ENCODE peak calls at places on chromosomes 4 and X, in nine cellular contexts. One of them, this sample, is unnamed. For H3K4me1, the result is how much of the 10 kb centered on the place peaks cover.

GRCh38 chr4:126051709-126052424 is 737.1 kb downstream of the FAT4 start:
- DNase-seq in colonic mucosa: no peak
- DNase-seq in psoas muscle: no peak
- DNase-seq in PC-9: no peak
- DNase-seq in SK-N-SH: no peak
- DNase-seq in heart left ventricle: no peak
- DNase-seq in astrocyte: peak
- DNase-seq in HCT116: no peak
- DNase-seq in left lung: no peak
- DNase-seq in this sample: no peak

GRCh38 chr4:109998867-109999303 is 86.2 kb downstream of the EGF start:
- DNase-seq in psoas muscle: no peak
- DNase-seq in HCT116: peak
- DNase-seq in SK-N-SH: peak
- DNase-seq in astrocyte: peak
- DNase-seq in heart left ventricle: no peak
- DNase-seq in PC-9: peak
- DNase-seq in left lung: no peak
- DNase-seq in colonic mucosa: peak
- DNase-seq in this sample: peak

GRCh38 chr4:109730294-109731051 is 603 bp upstream of the PLA2G12A start:
- DNase-seq in astrocyte: peak
- DNase-seq in PC-9: peak
- DNase-seq in psoas muscle: peak
- DNase-seq in HCT116: no peak
- DNase-seq in SK-N-SH: peak
- DNase-seq in heart left ventricle: peak
- DNase-seq in left lung: peak
- DNase-seq in colonic mucosa: peak
- DNase-seq in this sample: peak

GRCh38 chr4:70722199-70722791 is 531 bp downstream of the RUFY3 start:
- DNase-seq in PC-9: no peak
- DNase-seq in SK-N-SH: peak
- DNase-seq in left lung: no peak
- DNase-seq in heart left ventricle: no peak
- DNase-seq in colonic mucosa: no peak
- DNase-seq in astrocyte: peak
- DNase-seq in psoas muscle: peak
- DNase-seq in HCT116: no peak
- DNase-seq in this sample: no peak

GRCh38 chr4:24266951-24267577 is 317.3 kb downstream of the DHX15 start:
- DNase-seq in heart left ventricle: no peak
- DNase-seq in left lung: no peak
- DNase-seq in psoas muscle: no peak
- DNase-seq in PC-9: no peak
- DNase-seq in colonic mucosa: no peak
- DNase-seq in HCT116: no peak
- DNase-seq in astrocyte: peak
- DNase-seq in SK-N-SH: no peak
- DNase-seq in this sample: no peak

GRCh38 chrX:154013614-154014360 is 5.9 kb downstream of the IRAK1 start:
- DNase-seq in heart left ventricle: peak
- DNase-seq in psoas muscle: no peak
- DNase-seq in PC-9: no peak
- DNase-seq in colonic mucosa: no peak
- DNase-seq in HCT116: no peak
- DNase-seq in astrocyte: no peak
- DNase-seq in left lung: peak
- DNase-seq in SK-N-SH: peak
- DNase-seq in this sample: no peak

GRCh38 chr4:38870098-38870850 is 2.7 kb downstream of the FAM114A1 start:
- DNase-seq in SK-N-SH: no peak
- DNase-seq in astrocyte: no peak
- DNase-seq in HCT116: no peak
- DNase-seq in left lung: no peak
- DNase-seq in psoas muscle: no peak
- DNase-seq in colonic mucosa: no peak
- DNase-seq in heart left ventricle: no peak
- DNase-seq in PC-9: no peak
- DNase-seq in this sample: no peak

GRCh38 chrX:43953218-43953617 is 20.0 kb downstream of the NDP start:
- DNase-seq in left lung: no peak
- DNase-seq in colonic mucosa: no peak
- DNase-seq in SK-N-SH: no peak
- DNase-seq in astrocyte: peak
- DNase-seq in HCT116: no peak
- DNase-seq in psoas muscle: no peak
- DNase-seq in PC-9: no peak
- DNase-seq in heart left ventricle: no peak
- DNase-seq in this sample: no peak

GRCh38 chr4:167854881-167855280 is 237.5 kb upstream of the ANXA10 start:
- DNase-seq in PC-9: no peak
- DNase-seq in HCT116: no peak
- DNase-seq in colonic mucosa: no peak
- DNase-seq in heart left ventricle: no peak
- DNase-seq in left lung: no peak
- DNase-seq in psoas muscle: no peak
- DNase-seq in SK-N-SH: no peak
- DNase-seq in astrocyte: no peak
- DNase-seq in this sample: no peak

GRCh38 chr4:94728056-94728766 is 29.5 kb upstream of the BMPR1B start:
- DNase-seq in PC-9: no peak
- DNase-seq in HCT116: no peak
- DNase-seq in SK-N-SH: no peak
- DNase-seq in psoas muscle: no peak
- DNase-seq in colonic mucosa: no peak
- DNase-seq in astrocyte: no peak
- DNase-seq in left lung: no peak
- DNase-seq in heart left ventricle: no peak
- DNase-seq in this sample: no peak

GRCh38 chrX:31931225-31931624 is 859.4 kb upstream of the FTHL17 start:
- DNase-seq in HCT116: no peak
- DNase-seq in heart left ventricle: no peak
- DNase-seq in SK-N-SH: no peak
- DNase-seq in colonic mucosa: no peak
- DNase-seq in astrocyte: peak
- DNase-seq in PC-9: peak
- DNase-seq in psoas muscle: no peak
- DNase-seq in left lung: no peak
- DNase-seq in this sample: no peak

GRCh38 chr4:13543648-13544555 is at the start of gene NKX3-2:
- DNase-seq in heart left ventricle: no peak
- DNase-seq in HCT116: no peak
- DNase-seq in PC-9: no peak
- DNase-seq in astrocyte: no peak
- DNase-seq in left lung: peak
- DNase-seq in psoas muscle: no peak
- DNase-seq in SK-N-SH: peak
- DNase-seq in colonic mucosa: no peak
- DNase-seq in this sample: peak

GRCh38 chr4:154622598-154622997 is 10.1 kb upstream of the FGG start:
- DNase-seq in colonic mucosa: peak
- DNase-seq in psoas muscle: no peak
- DNase-seq in HCT116: peak
- DNase-seq in left lung: no peak
- DNase-seq in PC-9: peak
- DNase-seq in heart left ventricle: no peak
- DNase-seq in astrocyte: peak
- DNase-seq in SK-N-SH: peak
- DNase-seq in this sample: peak

GRCh38 chrX:87236836-87237235 is 280.8 kb upstream of the KLHL4 start:
- DNase-seq in psoas muscle: no peak
- DNase-seq in colonic mucosa: no peak
- DNase-seq in left lung: no peak
- DNase-seq in SK-N-SH: no peak
- DNase-seq in heart left ventricle: no peak
- DNase-seq in astrocyte: no peak
- DNase-seq in PC-9: no peak
- DNase-seq in HCT116: no peak
- DNase-seq in this sample: no peak

GRCh38 chrX:34629572-34629971 is 27.5 kb downstream of the TMEM47 start:
- DNase-seq in left lung: no peak
- DNase-seq in heart left ventricle: no peak
- DNase-seq in astrocyte: peak
- DNase-seq in colonic mucosa: no peak
- DNase-seq in HCT116: no peak
- DNase-seq in psoas muscle: no peak
- DNase-seq in PC-9: no peak
- DNase-seq in SK-N-SH: no peak
- DNase-seq in this sample: no peak

DNA sequence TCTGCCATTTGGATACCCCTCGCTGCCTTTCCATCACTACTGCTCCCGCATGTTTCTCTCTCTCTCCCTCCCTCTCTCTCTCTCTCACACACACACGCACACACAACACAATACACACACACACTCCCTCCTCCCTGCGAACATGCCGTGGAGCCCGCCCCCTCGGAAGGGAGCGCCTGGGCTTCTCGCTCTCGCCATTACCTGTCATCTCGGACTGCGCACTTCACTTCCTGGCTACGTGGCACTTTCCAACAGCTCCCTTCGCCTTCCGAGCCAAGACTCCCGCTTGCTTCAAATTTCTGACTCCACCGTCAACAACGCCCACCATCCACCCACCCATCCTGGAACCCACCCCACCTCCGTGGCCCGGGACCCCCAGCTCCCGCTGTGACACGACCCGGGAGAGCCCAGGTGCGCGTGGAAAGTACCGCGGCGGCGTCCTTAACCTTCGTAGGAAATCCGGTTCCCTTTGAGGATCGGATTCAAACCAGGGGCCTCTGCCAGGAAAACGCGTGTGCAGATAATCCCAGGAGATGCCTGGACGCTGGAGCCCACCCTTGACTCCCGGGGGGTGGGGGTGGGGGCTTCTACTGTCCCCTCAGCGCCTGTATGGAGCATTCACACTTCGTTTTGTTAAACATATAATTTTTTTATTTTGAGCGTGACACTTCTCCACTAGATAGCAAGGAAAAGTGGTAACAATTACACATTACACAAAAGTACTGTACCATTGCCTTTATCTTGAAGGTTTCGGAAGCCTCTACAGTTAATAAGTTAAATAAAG is 12.5 kb downstream of the ARX start:
- DNase-seq in PC-9: no peak
- DNase-seq in HCT116: no peak
- DNase-seq in colonic mucosa: no peak
- DNase-seq in psoas muscle: no peak
- DNase-seq in left lung: no peak
- DNase-seq in SK-N-SH: no peak
- DNase-seq in heart left ventricle: no peak
- DNase-seq in astrocyte: no peak
- DNase-seq in this sample: peak
- TF ChIP-seq CTCF in PC-9: no peak
- TF ChIP-seq CTCF in HCT116: no peak
- TF ChIP-seq CTCF in colonic mucosa: no peak
- TF ChIP-seq CTCF in psoas muscle: no peak
- TF ChIP-seq CTCF in left lung: no peak
- TF ChIP-seq CTCF in SK-N-SH: no peak
- TF ChIP-seq CTCF in heart left ventricle: no peak
- TF ChIP-seq CTCF in astrocyte: no peak
- TF ChIP-seq CTCF in this sample: no peak

GRCh38 chr4:8263397-8263796 is 6.2 kb upstream of the HTRA3 start:
- DNase-seq in psoas muscle: no peak
- DNase-seq in HCT116: no peak
- DNase-seq in astrocyte: no peak
- DNase-seq in left lung: no peak
- DNase-seq in PC-9: no peak
- DNase-seq in heart left ventricle: no peak
- DNase-seq in SK-N-SH: no peak
- DNase-seq in colonic mucosa: no peak
- DNase-seq in this sample: no peak

GRCh38 chr4:8260656-8261111 is 8.9 kb upstream of the HTRA3 start:
- DNase-seq in astrocyte: peak
- DNase-seq in psoas muscle: peak
- DNase-seq in heart left ventricle: no peak
- DNase-seq in colonic mucosa: no peak
- DNase-seq in SK-N-SH: peak
- DNase-seq in left lung: no peak
- DNase-seq in HCT116: no peak
- DNase-seq in PC-9: no peak
- DNase-seq in this sample: no peak

GRCh38 chr4:8264106-8264505 is 5.4 kb upstream of the HTRA3 start:
- DNase-seq in astrocyte: no peak
- DNase-seq in HCT116: no peak
- DNase-seq in left lung: no peak
- DNase-seq in PC-9: no peak
- DNase-seq in colonic mucosa: no peak
- DNase-seq in SK-N-SH: no peak
- DNase-seq in heart left ventricle: peak
- DNase-seq in psoas muscle: no peak
- DNase-seq in this sample: no peak

GRCh38 chr4:8261851-8262535 is 7.6 kb upstream of the HTRA3 start:
- DNase-seq in PC-9: no peak
- DNase-seq in astrocyte: peak
- DNase-seq in HCT116: no peak
- DNase-seq in colonic mucosa: no peak
- DNase-seq in left lung: peak
- DNase-seq in psoas muscle: no peak
- DNase-seq in heart left ventricle: no peak
- DNase-seq in SK-N-SH: no peak
- DNase-seq in this sample: no peak

GRCh38 chr4:8262637-8263322 is 6.8 kb upstream of the HTRA3 start:
- DNase-seq in astrocyte: no peak
- DNase-seq in HCT116: no peak
- DNase-seq in colonic mucosa: no peak
- DNase-seq in psoas muscle: no peak
- DNase-seq in PC-9: no peak
- DNase-seq in left lung: no peak
- DNase-seq in SK-N-SH: no peak
- DNase-seq in heart left ventricle: no peak
- DNase-seq in this sample: no peak
- H3K4me1 ChIP-seq in astrocyte: under half
- H3K4me1 ChIP-seq in HCT116: under half
- H3K4me1 ChIP-seq in colonic mucosa: under half
- H3K4me1 ChIP-seq in psoas muscle: under half
- H3K4me1 ChIP-seq in PC-9: under half
- H3K4me1 ChIP-seq in left lung: under half
- H3K4me1 ChIP-seq in SK-N-SH: under half
- H3K4me1 ChIP-seq in heart left ventricle: under half
- H3K4me1 ChIP-seq in this sample: under half

GRCh38 chr4:104531390-104531789 is 36.7 kb upstream of the CXXC4 start:
- DNase-seq in left lung: no peak
- DNase-seq in PC-9: no peak
- DNase-seq in HCT116: no peak
- DNase-seq in SK-N-SH: no peak
- DNase-seq in astrocyte: no peak
- DNase-seq in psoas muscle: no peak
- DNase-seq in heart left ventricle: no peak
- DNase-seq in colonic mucosa: no peak
- DNase-seq in this sample: no peak
- TF ChIP-seq CTCF in left lung: no peak
- TF ChIP-seq CTCF in PC-9: no peak
- TF ChIP-seq CTCF in HCT116: no peak
- TF ChIP-seq CTCF in SK-N-SH: no peak
- TF ChIP-seq CTCF in astrocyte: no peak
- TF ChIP-seq CTCF in psoas muscle: no peak
- TF ChIP-seq CTCF in heart left ventricle: no peak
- TF ChIP-seq CTCF in colonic mucosa: no peak
- TF ChIP-seq CTCF in this sample: no peak

DNA sequence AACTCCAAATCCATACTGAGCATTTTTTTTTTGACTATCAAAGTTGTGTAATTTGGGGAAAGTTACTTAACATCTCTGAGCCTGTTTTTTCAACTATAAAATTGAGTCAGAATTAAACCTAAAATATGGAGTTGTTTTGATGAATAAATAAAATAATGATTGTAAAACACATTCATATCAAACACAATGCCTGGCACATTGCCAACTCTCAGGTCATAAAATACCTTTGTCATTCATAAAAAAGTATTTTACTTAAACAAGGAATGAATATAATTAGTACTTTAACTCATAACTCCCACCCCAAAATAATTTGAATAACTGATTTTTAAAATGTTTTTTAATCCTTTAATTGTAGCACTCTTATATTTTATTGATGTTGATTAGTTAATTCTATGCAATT is 3.8 kb upstream of the GPR174 start:
- DNase-seq in astrocyte: no peak
- DNase-seq in colonic mucosa: no peak
- DNase-seq in PC-9: no peak
- DNase-seq in SK-N-SH: no peak
- DNase-seq in heart left ventricle: no peak
- DNase-seq in HCT116: no peak
- DNase-seq in left lung: no peak
- DNase-seq in psoas muscle: no peak
- DNase-seq in this sample: no peak
- H3K4me1 ChIP-seq in astrocyte: under half
- H3K4me1 ChIP-seq in colonic mucosa: under half
- H3K4me1 ChIP-seq in PC-9: under half
- H3K4me1 ChIP-seq in SK-N-SH: under half
- H3K4me1 ChIP-seq in heart left ventricle: under half
- H3K4me1 ChIP-seq in HCT116: under half
- H3K4me1 ChIP-seq in left lung: under half
- H3K4me1 ChIP-seq in psoas muscle: under half
- H3K4me1 ChIP-seq in this sample: under half

This sample was measured in mucosa of descending colon.